ENCODE peak calls at places on chromosomes 7 and 10, in ten cellular contexts. G is MM.1S, B is hepatocyte, K is K562, V is GM23248, U is HCT116, C is GM23338, W is PC-3, Z is fibroblast of lung, H is keratinocyte. D is an unnamed sample.
A peak's percentile ranks its signal among the peaks of the same experiment; 100 is the strongest.

GRCh38 chr10:51269816-51270215 is 195.5 kb downstream of the PRKG1 start:
- DNase-seq in G (no peak), B (no peak), K (no peak), V (peak; percentile 52), U (no peak), C (no peak), W (peak; percentile 64), Z (peak; percentile 65), H (no peak), D (no peak)

GRCh38 chr10:128929905-128930304 is 537.1 kb upstream of the MGMT start:
- DNase-seq in G (no peak), B (no peak), K (no peak), V (no peak), U (no peak), C (no peak), W (no peak), Z (no peak), H (no peak), D (no peak)

GRCh38 chr10:66049335-66049734 is 876.5 kb upstream of the LRRTM3 start:
- DNase-seq in G (no peak), B (no peak), K (no peak), V (no peak), U (no peak), C (no peak), W (no peak), Z (no peak), H (no peak), D (no peak)

GRCh38 chr10:51405580-51406367 is 293.6 kb downstream of the CSTF2T start:
- DNase-seq in G (no peak), B (no peak), K (no peak), V (no peak), U (no peak), C (peak; percentile 36), W (peak; percentile 85), Z (peak; percentile 65), H (no peak), D (peak; percentile 72)

GRCh38 chr10:109282510-109282909 is 640.8 kb downstream of the XPNPEP1 start:
- DNase-seq in G (no peak), B (peak; percentile 50), K (no peak), V (peak; percentile 83), U (no peak), C (no peak), W (peak; percentile 35), Z (peak; percentile 88), H (no peak), D (no peak)

GRCh38 chr10:13990918-13991317 is 339.8 kb downstream of the FRMD4A start:
- DNase-seq in G (no peak), B (no peak), K (no peak), V (peak; percentile 70), U (no peak), C (no peak), W (no peak), Z (peak; percentile 80), H (no peak), D (no peak)

GRCh38 chr10:101280511-101280910 is 51.2 kb upstream of the LBX1 start:
- DNase-seq in G (no peak), B (no peak), K (no peak), V (peak; percentile 20), U (no peak), C (no peak), W (peak; percentile 58), Z (no peak), H (no peak), D (peak; percentile 51)

GRCh38 chr7:36312064-36312914 is 77.4 kb upstream of the ANLN start:
- DNase-seq in G (peak; percentile 95), B (peak; percentile 69), K (peak; percentile 70), V (no peak), U (no peak), C (peak; percentile 83), W (no peak), Z (no peak), H (no peak), D (peak; percentile 65)

GRCh38 chr7:27201231-27202017 is 1.5 kb upstream of the HOXA13 start:
- DNase-seq in G (no peak), B (no peak), K (no peak), V (peak; percentile 32), U (no peak), C (no peak), W (peak; percentile 41), Z (no peak), H (no peak), D (no peak)

GRCh38 chr7:27198138-27198841 is 1.6 kb downstream of the HOXA13 start:
- DNase-seq in G (no peak), B (no peak), K (no peak), V (no peak), U (no peak), C (no peak), W (peak; percentile 31), Z (no peak), H (no peak), D (no peak)

GRCh38 chr7:27200761-27201230 is 905 bp upstream of the HOXA13 start:
- DNase-seq in G (no peak), B (no peak), K (no peak), V (no peak), U (no peak), C (no peak), W (peak; percentile 57), Z (no peak), H (no peak), D (peak; percentile 49)

GRCh38 chr7:27198871-27199801 is 755 bp downstream of the HOXA13 start:
- DNase-seq in G (no peak), B (no peak), K (no peak), V (peak; percentile 70), U (no peak), C (peak; percentile 70), W (peak; percentile 20), Z (no peak), H (no peak), D (peak; percentile 67)

GRCh38 chr7:27199820-27200760 is at the start of gene HOXA13:
- DNase-seq in G (peak; percentile 64), B (peak; percentile 89), K (no peak), V (peak; percentile 74), U (peak; percentile 48), C (peak; percentile 61), W (peak; percentile 92), Z (no peak), H (no peak), D (peak; percentile 75)
- TF ChIP-seq EZH2 in G (no peak), B (peak; percentile 75), K (no peak), V (no peak), U (no peak), C (peak; percentile 95), W (no peak), Z (no peak), H (peak; percentile 80), D (peak; percentile 88)

GRCh38 chr10:117551322-117552155 is 9.0 kb downstream of the EMX2 start:
- DNase-seq in G (no peak), B (no peak), K (no peak), V (no peak), U (no peak), C (peak; percentile 37), W (no peak), Z (no peak), H (no peak), D (peak; percentile 90)

GRCh38 chr10:117548191-117548668 is 5.7 kb downstream of the EMX2 start:
- DNase-seq in G (no peak), B (no peak), K (no peak), V (no peak), U (no peak), C (peak; percentile 55), W (no peak), Z (no peak), H (no peak), D (peak; percentile 45)

GRCh38 chr10:117549100-117549499 is 6.6 kb downstream of the EMX2 start:
- DNase-seq in G (no peak), B (no peak), K (no peak), V (peak; percentile 27), U (no peak), C (no peak), W (no peak), Z (no peak), H (no peak), D (no peak)

GRCh38 chr10:117550599-117551321 is 8.2 kb downstream of the EMX2 start:
- DNase-seq in G (no peak), B (no peak), K (no peak), V (no peak), U (no peak), C (peak; percentile 18), W (no peak), Z (no peak), H (no peak), D (peak; percentile 68)

DNA sequence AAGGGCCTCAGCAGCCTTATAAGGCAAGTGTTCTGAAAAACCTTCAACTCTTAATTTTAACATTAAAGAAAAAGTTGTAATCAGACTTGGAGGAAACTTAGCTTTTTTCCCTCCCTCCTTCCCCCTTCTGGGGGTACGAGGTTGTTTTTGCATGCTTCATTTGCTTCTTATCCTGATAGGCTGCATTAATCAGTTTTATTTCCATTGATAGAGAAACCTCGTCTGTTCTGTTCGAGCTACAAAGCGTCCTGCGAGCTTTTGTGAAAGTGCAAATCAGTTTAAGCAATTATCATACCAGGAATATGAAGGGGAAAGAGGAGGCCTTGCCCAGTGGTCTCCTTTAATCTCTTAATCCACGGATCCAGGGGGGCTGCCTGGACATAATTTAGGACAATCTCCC is 7.5 kb downstream of the EMX2 start:
- DNase-seq in G (no peak), B (no peak), K (no peak), V (no peak), U (no peak), C (no peak), W (no peak), Z (no peak), H (no peak), D (peak; percentile 60)
- TF ChIP-seq EZH2 in G (no peak), B (no peak), K (no peak), V (no peak), U (no peak), C (peak; percentile 85), W (no peak), Z (no peak), H (no peak), D (peak; percentile 13)

GRCh38 chr7:106604974-106605373 is 56.0 kb downstream of the CCDC71L start:
- DNase-seq in G (no peak), B (no peak), K (no peak), V (no peak), U (no peak), C (no peak), W (no peak), Z (no peak), H (no peak), D (no peak)

GRCh38 chr7:106606120-106606519 is 54.8 kb downstream of the CCDC71L start:
- DNase-seq in G (no peak), B (no peak), K (no peak), V (no peak), U (no peak), C (no peak), W (no peak), Z (no peak), H (no peak), D (no peak)

GRCh38 chr7:106603300-106603699 is 57.7 kb downstream of the CCDC71L start:
- DNase-seq in G (no peak), B (no peak), K (no peak), V (no peak), U (no peak), C (no peak), W (no peak), Z (no peak), H (no peak), D (no peak)

GRCh38 chr7:106602062-106602461 is 58.9 kb downstream of the CCDC71L start:
- DNase-seq in G (no peak), B (no peak), K (no peak), V (no peak), U (no peak), C (no peak), W (no peak), Z (no peak), H (no peak), D (no peak)

DNA sequence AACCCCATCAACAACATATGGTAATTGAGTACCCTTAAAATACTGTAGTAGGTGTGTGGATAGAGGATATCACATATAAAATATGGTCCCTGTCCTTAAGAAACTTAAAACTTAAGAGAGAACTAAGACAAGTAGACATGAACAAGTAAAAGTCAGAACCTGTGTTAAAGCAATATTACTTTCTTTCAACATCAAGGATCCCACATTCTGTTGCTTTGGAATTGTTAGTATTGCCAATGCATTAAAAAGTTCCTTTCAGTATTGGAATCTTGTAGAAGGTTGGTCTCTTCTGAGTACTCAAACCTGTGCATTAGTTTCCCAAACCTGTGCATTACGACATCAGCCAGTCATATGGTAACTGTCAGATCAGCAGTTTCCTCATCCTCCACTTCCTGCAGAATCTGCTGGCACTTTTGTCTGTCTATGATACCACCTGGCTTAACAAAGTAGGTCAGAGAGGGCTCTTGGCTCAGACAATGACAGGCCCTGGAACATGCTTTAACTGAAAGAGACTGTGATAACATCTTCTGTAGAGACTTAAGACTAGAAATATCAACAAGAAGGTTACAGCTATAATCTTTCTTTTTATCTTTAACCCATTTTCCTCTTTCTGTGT is 56.5 kb downstream of the CCDC71L start:
- DNase-seq in G (peak; percentile 89), B (no peak), K (no peak), V (no peak), U (no peak), C (no peak), W (no peak), Z (no peak), H (no peak), D (no peak)
- TF ChIP-seq EZH2 in G (no peak), B (no peak), K (no peak), V (no peak), U (no peak), C (no peak), W (no peak), Z (no peak), H (no peak), D (no peak)

GRCh38 chr10:75717126-75717916 is 285.9 kb downstream of the LRMDA start:
- DNase-seq in G (no peak), B (no peak), K (no peak), V (peak; percentile 2), U (no peak), C (no peak), W (peak; percentile 74), Z (no peak), H (no peak), D (no peak)

GRCh38 chr10:75712241-75712880 is 280.9 kb downstream of the LRMDA start:
- DNase-seq in G (no peak), B (no peak), K (no peak), V (no peak), U (no peak), C (peak; percentile 23), W (no peak), Z (no peak), H (no peak), D (peak; percentile 15)

GRCh38 chr10:75718996-75719395 is 287.6 kb downstream of the LRMDA start:
- DNase-seq in G (no peak), B (no peak), K (no peak), V (no peak), U (no peak), C (no peak), W (no peak), Z (no peak), H (no peak), D (no peak)

DNA sequence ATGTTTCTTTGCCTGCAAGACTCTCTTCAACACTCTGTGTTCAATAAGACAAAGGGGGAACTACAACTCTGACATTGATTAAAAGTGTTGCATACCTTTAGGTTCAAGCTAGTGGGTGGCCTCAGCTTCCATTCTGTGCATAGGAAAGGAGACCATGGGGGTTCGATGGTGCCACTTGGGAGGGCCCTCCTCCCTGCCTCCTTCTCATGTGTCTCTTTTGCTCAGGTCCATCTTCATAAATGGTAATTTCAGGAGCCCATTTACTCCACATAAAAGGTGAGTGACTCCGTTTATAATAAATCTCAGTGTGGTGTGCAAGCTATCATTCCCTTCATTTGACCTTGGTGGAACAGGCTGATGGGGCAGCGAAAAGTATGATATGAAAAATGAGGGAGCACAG is 285.1 kb downstream of the LRMDA start:
- DNase-seq in G (no peak), B (no peak), K (no peak), V (no peak), U (no peak), C (no peak), W (no peak), Z (no peak), H (no peak), D (no peak)
- TF ChIP-seq EZH2 in G (no peak), B (no peak), K (no peak), V (no peak), U (no peak), C (no peak), W (no peak), Z (no peak), H (no peak), D (no peak)